ENCODE peak calls at places on chromosomes 1 and 21, in seven cellular contexts. F is stomach, Z is gastrocnemius medialis, U is breast epithelium, J is IMR-90, L is tibial nerve, Q is testis. X is an unnamed sample.

GRCh38 chr1:8094481-8095241 is 68.6 kb upstream of the ERRFI1 start:
- DNase-seq in U (no peak), J (peak; percentile 90), Q (no peak), L (no peak), Z (no peak), F (no peak), X (peak; percentile 80)

GRCh38 chr1:239719642-239720258 is 333.4 kb downstream of the CHRM3 start:
- DNase-seq in Q (no peak), F (no peak), J (no peak), L (no peak), U (no peak), Z (no peak), X (peak; percentile 83)

GRCh38 chr1:42684139-42684538 is 1.9 kb downstream of the YBX1 start:
- DNase-seq in Q (peak; percentile 23), J (peak; percentile 16), U (no peak), Z (no peak), F (no peak), L (no peak), X (no peak)

GRCh38 chr1:211305044-211305443 is 21.6 kb upstream of the TRAF5 start:
- DNase-seq in F (no peak), U (no peak), Z (no peak), J (peak; percentile 58), Q (no peak), L (no peak), X (no peak)

GRCh38 chr1:183180213-183180612 is 5.9 kb upstream of the LAMC2 start:
- DNase-seq in Q (peak; percentile 60), U (no peak), F (peak; percentile 33), Z (peak; percentile 8), J (peak; percentile 85), L (no peak), X (peak; percentile 49)

GRCh38 chr1:213474054-213474453 is 423.0 kb downstream of the RPS6KC1 start:
- DNase-seq in L (no peak), Z (no peak), J (no peak), U (no peak), F (no peak), Q (peak; percentile 82), X (no peak)

GRCh38 chr1:208042868-208043267 is 131.9 kb upstream of the CD34 start:
- DNase-seq in Q (no peak), F (no peak), L (no peak), J (no peak), U (no peak), Z (no peak), X (no peak)

GRCh38 chr1:29426701-29427279 is 190.5 kb downstream of the PTPRU start:
- DNase-seq in J (no peak), Z (no peak), L (no peak), U (no peak), Q (no peak), F (no peak), X (no peak)

GRCh38 chr21:20618878-20619277 is 379.3 kb upstream of the NCAM2 start:
- DNase-seq in Z (no peak), L (no peak), Q (no peak), F (no peak), U (no peak), J (no peak), X (no peak)

GRCh38 chr1:1967151-1967550 is 36.4 kb downstream of the CFAP74 start:
- DNase-seq in Z (no peak), Q (no peak), L (no peak), F (no peak), J (no peak), U (no peak), X (no peak)

GRCh38 chr1:154696001-154696400 is 88.0 kb upstream of the ADAR start:
- DNase-seq in Z (no peak), Q (no peak), L (no peak), J (no peak), F (no peak), U (no peak), X (no peak)

GRCh38 chr1:109197163-109198042 is 16.3 kb upstream of the SARS1 start:
- DNase-seq in F (no peak), J (peak; percentile 100), Q (no peak), U (no peak), Z (no peak), L (no peak), X (no peak)

GRCh38 chr21:21463456-21463855 is 465.2 kb downstream of the NCAM2 start:
- DNase-seq in Z (no peak), Q (no peak), J (no peak), U (no peak), L (no peak), F (no peak), X (no peak)

GRCh38 chr1:205554016-205554811 is 49.7 kb downstream of the CDK18 start:
- DNase-seq in Q (no peak), Z (no peak), L (no peak), U (no peak), F (no peak), J (no peak), X (no peak)

GRCh38 chr1:203534526-203534925 is 40.6 kb downstream of the OPTC start:
- DNase-seq in Q (peak; percentile 74), Z (peak; percentile 38), L (no peak), U (peak; percentile 61), J (peak; percentile 97), F (no peak), X (no peak)

GRCh38 chr1:201676061-201676644 is 137.2 kb downstream of the NAV1 start:
- DNase-seq in U (no peak), F (peak; percentile 47), J (peak; percentile 39), L (no peak), Z (peak; percentile 14), Q (peak; percentile 75), X (no peak)

GRCh38 chr1:50977575-50978143 is 7.6 kb downstream of the CDKN2C start:
- DNase-seq in Z (peak; percentile 60), Q (peak; percentile 53), F (peak; percentile 57), L (no peak), J (peak; percentile 52), U (no peak), X (peak; percentile 73)

GRCh38 chr1:121544500-121544899 is 359.7 kb downstream of the SRGAP2C start:
- DNase-seq in F (no peak), L (no peak), Z (no peak), U (no peak), J (no peak), Q (no peak), X (no peak)

GRCh38 chr1:21573971-21574458 is 64.8 kb downstream of the ALPL start:
- DNase-seq in L (no peak), F (peak; percentile 80), U (peak; percentile 85), Z (peak; percentile 12), J (peak; percentile 75), Q (peak; percentile 85), X (peak; percentile 69)
- H3K4me1 ChIP-seq in L (no peaks in the 10 kb centered on the region), F (peaks cover 15% of the 10 kb centered on the region), U (peaks cover 4% of the 10 kb centered on the region), Z (peaks cover 8% of the 10 kb centered on the region), J (no peaks in the 10 kb centered on the region), Q (peaks cover 9% of the 10 kb centered on the region), X (no peaks in the 10 kb centered on the region)

GRCh38 chr1:31372961-31373896 is at the start of gene FABP3:
- DNase-seq in J (peak; percentile 51), U (peak; percentile 64), L (peak; percentile 44), Z (peak; percentile 84), Q (peak; percentile 93), F (peak; percentile 81), X (peak; percentile 85)

GRCh38 chr1:31377361-31377863 is 4.5 kb upstream of the FABP3 start:
- DNase-seq in U (no peak), J (no peak), Q (no peak), Z (no peak), L (no peak), F (no peak), X (no peak)

GRCh38 chr1:31373897-31374486 is 1.1 kb upstream of the FABP3 start:
- DNase-seq in F (no peak), L (no peak), Z (no peak), Q (no peak), U (no peak), J (no peak), X (no peak)

GRCh38 chr1:31374511-31375196 is 1.8 kb upstream of the FABP3 start:
- DNase-seq in F (peak; percentile 61), L (no peak), Z (peak; percentile 55), J (peak; percentile 67), Q (peak; percentile 78), U (no peak), X (no peak)

DNA sequence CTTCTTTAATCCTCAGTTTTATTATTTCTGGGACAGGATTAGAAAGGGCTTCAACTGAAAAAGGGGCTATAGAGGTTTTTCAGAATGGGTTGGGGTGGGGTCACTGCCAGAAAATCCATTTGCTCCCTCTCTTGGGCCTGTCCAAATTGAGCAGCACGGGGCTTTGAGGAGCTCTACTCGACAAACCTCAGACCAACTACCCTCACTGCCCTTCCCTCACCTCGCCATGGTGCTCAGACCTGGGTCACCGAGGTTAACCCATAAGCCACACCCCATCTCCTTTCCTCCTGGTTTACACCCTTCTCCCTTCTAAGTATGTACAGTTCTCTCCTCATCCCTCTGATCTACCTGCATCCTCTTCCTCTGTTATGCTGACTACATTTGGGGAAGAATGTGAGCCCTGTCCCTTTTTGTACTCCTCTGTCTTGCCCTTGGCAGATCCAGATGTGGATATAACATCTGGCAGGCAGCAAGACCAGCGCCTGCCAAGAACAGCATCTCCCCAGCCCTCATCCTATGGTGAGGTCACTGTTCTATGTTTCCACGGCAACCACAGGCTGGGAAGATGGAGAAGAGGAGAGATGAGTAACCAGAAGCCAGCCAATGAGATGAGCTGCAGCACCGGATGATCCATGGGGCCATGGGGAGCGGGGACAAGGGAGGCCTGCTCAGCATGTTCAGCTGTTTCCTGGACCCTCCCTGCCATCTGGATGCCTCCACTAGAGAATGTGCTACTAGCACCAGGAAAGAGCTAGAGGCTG is 3.7 kb upstream of the FABP3 start:
- DNase-seq in Z (no peak), Q (no peak), F (no peak), J (peak; percentile 98), U (no peak), L (no peak), X (no peak)
- H3K27ac ChIP-seq in Z (no peak overlapping the region), Q (no peak overlapping the region), F (no peak overlapping the region), J (no peak overlapping the region), U (no peak overlapping the region), L (no peak overlapping the region), X (no peak overlapping the region)

GRCh38 chr1:161132410-161133219 is at the start of gene DEDD:
- DNase-seq in U (peak; percentile 92), F (peak; percentile 93), Q (peak; percentile 96), L (peak; percentile 90), Z (peak; percentile 95), J (peak; percentile 96), X (peak; percentile 93)
- TF ChIP-seq POLR2A in U (peak; percentile 20), F (no peak), Q (no peak), L (peak; percentile 51), Z (peak; percentile 65), J (no peak), X (peak; percentile 48)

DNA sequence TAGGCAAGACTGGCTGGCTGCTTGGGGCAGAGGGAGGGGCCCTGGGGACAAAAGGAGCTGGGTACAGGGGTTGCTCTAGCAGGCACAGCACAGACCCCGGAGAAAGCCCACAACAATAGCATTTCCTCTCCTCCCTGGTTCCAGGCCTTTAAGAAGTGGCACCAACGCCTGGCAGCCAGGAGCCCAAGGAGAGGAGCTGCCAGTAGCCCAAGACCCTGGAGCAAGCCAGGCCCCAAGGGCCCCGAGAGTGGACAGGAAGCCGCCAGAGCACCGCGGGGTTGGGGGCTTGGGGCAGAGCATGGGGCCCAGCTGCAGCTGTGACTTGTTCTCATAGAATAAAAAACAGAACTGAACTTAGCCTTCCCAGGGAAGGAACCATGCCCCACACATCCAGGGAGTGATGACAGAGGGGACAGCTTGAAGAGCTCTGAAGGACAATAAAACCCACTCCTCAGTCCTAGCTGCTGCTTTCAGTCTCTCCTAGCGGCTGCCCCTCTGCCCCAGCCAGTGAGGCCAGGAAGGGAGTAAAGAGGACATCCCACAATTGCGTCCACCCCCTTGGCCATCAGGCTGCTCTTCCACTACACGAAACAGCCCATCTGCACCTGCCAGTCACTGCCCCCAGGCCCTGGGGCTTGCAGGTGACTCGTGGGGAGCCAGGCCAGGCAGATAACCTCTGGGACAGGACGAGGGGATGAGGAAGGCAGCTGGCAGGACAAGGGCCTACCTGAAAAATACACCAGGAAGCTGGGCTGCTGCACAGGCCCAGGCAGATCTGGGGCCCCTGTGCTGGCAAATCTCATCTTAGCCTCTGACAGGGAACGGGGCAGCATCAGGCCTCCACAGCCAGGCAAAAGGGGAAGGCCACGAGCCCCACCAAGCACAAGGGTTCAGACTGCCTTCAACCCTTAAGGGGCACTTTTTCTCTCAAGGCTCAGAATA is 16.4 kb downstream of the MTHFR start:
- DNase-seq in Z (no peak), L (no peak), J (no peak), F (no peak), Q (no peak), U (no peak), X (no peak)
- H3K4me1 ChIP-seq in Z (peaks cover 81% of the 10 kb centered on the region), L (no peaks in the 10 kb centered on the region), J (peaks cover 39% of the 10 kb centered on the region), F (peaks cover 80% of the 10 kb centered on the region), Q (peaks cover 59% of the 10 kb centered on the region), U (no peaks in the 10 kb centered on the region), X (no peaks in the 10 kb centered on the region)

X was measured in Peyer's patch.